ENCODE peak calls at places on chromosome 17, in four cellular contexts. N is thyroid gland, Z is A549, Y is HCT116. K is an unnamed sample.

GRCh38 chr17:47635734-47636133 is 14.0 kb upstream of the KPNB1 start:
- DNase-seq in Y (no peak), Z (no peak), N (no peak), K (no peak)

GRCh38 chr17:4175921-4176802 is 33.2 kb downstream of the CYB5D2 start:
- DNase-seq in N (peak; percentile 51), Z (no peak), Y (no peak), K (no peak)

GRCh38 chr17:54736573-54736972 is 164.1 kb upstream of the TOM1L1 start:
- DNase-seq in N (no peak), Y (no peak), Z (no peak), K (no peak)

GRCh38 chr17:69331746-69332145 is 4.8 kb upstream of the ABCA5 start:
- DNase-seq in N (no peak), Z (no peak), Y (no peak), K (no peak)

GRCh38 chr17:59425085-59425901 is 93.8 kb downstream of the YPEL2 start:
- DNase-seq in Z (no peak), N (peak; percentile 20), Y (no peak), K (no peak)

GRCh38 chr17:65228734-65229390 is 91.7 kb downstream of the RGS9 start:
- DNase-seq in Y (peak; percentile 28), N (peak; percentile 21), Z (no peak), K (peak; percentile 83)

GRCh38 chr17:64377769-64378282 is 12.8 kb downstream of the PECAM1 start:
- DNase-seq in N (no peak), Z (no peak), Y (no peak), K (no peak)

GRCh38 chr17:7745748-7746470 is 28.4 kb downstream of the DNAH2 start:
- DNase-seq in N (no peak), Z (peak; percentile 70), Y (peak; percentile 73), K (no peak)

GRCh38 chr17:16987830-16988601 is 16.1 kb upstream of the TNFRSF13B start:
- DNase-seq in Y (no peak), Z (peak; percentile 59), N (peak; percentile 39), K (no peak)

DNA sequence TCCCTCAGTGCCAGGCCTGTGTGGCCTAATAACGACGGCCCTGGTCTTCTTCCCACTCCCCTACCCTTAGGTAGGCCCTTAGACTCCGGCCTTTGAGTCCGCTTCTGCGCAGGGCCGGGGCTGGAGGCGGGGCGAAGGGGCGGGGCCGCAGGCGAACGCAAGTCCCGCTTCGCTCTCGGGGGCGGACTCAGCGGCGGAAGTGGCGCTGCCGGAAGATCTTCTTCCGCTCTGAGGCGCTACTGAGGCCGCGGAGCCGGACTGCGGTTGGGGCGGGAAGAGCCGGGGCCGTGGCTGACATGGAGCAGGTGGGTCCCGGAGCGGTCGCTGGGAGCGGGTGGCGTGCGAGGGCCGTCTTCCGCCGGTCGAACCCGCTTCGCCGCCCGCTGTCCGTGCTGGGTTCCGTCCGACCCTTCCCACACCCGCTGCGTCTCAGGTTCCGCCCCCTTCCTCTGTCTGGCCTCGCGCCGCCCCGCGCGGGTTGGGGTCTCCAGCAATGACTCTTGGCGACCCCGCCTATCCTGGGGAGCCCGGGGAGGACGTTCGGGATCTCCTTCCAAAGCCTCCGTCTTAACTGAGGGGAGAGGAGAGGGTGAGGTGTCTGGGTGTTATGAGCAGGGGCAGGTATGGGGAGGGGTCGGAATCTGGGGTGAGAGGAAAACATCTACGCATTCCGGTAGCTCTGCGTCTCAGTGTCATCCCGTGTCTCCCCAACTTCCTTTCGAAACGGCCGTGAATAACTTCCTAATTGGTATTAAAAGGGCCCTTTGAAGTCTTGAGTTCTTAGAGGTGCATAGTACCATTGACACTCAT is at the start of gene STARD3:
- DNase-seq in N (peak; percentile 93), Z (peak; percentile 92), Y (peak; percentile 73), K (peak; percentile 94)
- TF ChIP-seq POLR2A in N (no peak), Z (peak; percentile 75), Y (no peak), K (peak; percentile 67)

GRCh38 chr17:81391964-81392908 is 3.0 kb upstream of the BAHCC1 start:
- DNase-seq in Y (no peak), N (peak; percentile 89), Z (no peak), K (no peak)
- TF ChIP-seq POLR2A in Y (no peak), N (peak; percentile 15), Z (no peak), K (no peak)

GRCh38 chr17:76737676-76738467 is at the start of gene MFSD11:
- DNase-seq in Z (peak; percentile 93), Y (peak; percentile 80), N (peak; percentile 91), K (peak; percentile 98)
- TF ChIP-seq POLR2A in Z (peak; percentile 49), Y (no peak), N (peak; percentile 24), K (peak; percentile 90)

GRCh38 chr17:38747385-38748328 is 479 bp downstream of the PCGF2 start:
- DNase-seq in Y (no peak), Z (peak; percentile 42), N (peak; percentile 61), K (no peak)
- TF ChIP-seq POLR2A in Y (no peak), Z (peak; percentile 2), N (no peak), K (no peak)

GRCh38 chr17:80454557-80455327 is 21.7 kb downstream of the NPTX1 start:
- DNase-seq in Z (peak; percentile 98), N (peak; percentile 97), Y (peak; percentile 96), K (peak; percentile 97)
- TF ChIP-seq POLR2A in Z (peak; percentile 74), N (peak; percentile 37), Y (peak; percentile 63), K (peak; percentile 97)

K was measured in erythroblast.